ENCODE peak calls at places on chromosomes 7 and 10, in ten cellular contexts. D is PC-3, S is foreskin fibroblast, R is uterus, M is MM.1S, F is stomach, U is bronchial epithelial cell, I is B cell, Q is glutamatergic neuron, V is fibroblast of pulmonary artery. E is an unnamed sample.

GRCh38 chr7:77651544-77652162 is 44.6 kb upstream of the RSBN1L start:
- DNase-seq in Q (no peak), V (peak; percentile 60), M (peak; percentile 34), D (peak; percentile 55), U (peak; percentile 32), I (peak; percentile 45), R (peak; percentile 25), F (no peak), S (peak; percentile 73), E (peak; percentile 37)

GRCh38 chr7:92359801-92360200 is 87.5 kb upstream of the GATAD1 start:
- DNase-seq in S (no peak), Q (no peak), M (no peak), U (no peak), D (no peak), R (no peak), F (no peak), V (peak; percentile 19), I (no peak), E (peak; percentile 63)

GRCh38 chr7:97506728-97507127 is 225.2 kb upstream of the TAC1 start:
- DNase-seq in M (no peak), U (no peak), F (no peak), V (no peak), S (no peak), I (no peak), Q (no peak), D (no peak), R (no peak), E (no peak)

GRCh38 chr7:130227883-130228575 is 20.4 kb downstream of the SSMEM1 start:
- DNase-seq in U (no peak), I (no peak), R (no peak), F (no peak), S (no peak), Q (no peak), M (no peak), V (no peak), D (no peak), E (no peak)

GRCh38 chr10:70690584-70690983 is 18.3 kb downstream of the ADAMTS14 start:
- DNase-seq in V (no peak), D (no peak), M (no peak), U (no peak), I (no peak), S (no peak), Q (no peak), R (no peak), F (no peak), E (no peak)

GRCh38 chr7:84070101-84070500 is 124.5 kb downstream of the SEMA3A start:
- DNase-seq in I (no peak), Q (no peak), F (no peak), V (no peak), R (no peak), D (no peak), M (no peak), S (no peak), U (no peak), E (no peak)

GRCh38 chr7:92633211-92633906 is 43.2 kb upstream of the FAM133B start:
- DNase-seq in R (peak; percentile 25), D (peak; percentile 91), S (peak; percentile 88), F (no peak), M (peak; percentile 42), U (peak; percentile 92), I (no peak), Q (no peak), V (peak; percentile 94), E (peak; percentile 91)

GRCh38 chr10:28578454-28578853 is 45.5 kb downstream of the WAC start:
- DNase-seq in F (no peak), R (no peak), S (no peak), U (no peak), M (no peak), D (no peak), I (no peak), Q (no peak), V (no peak), E (no peak)

GRCh38 chr7:64630496-64630895 is 35.4 kb upstream of the ZNF107 start:
- DNase-seq in D (peak; percentile 17), R (no peak), V (peak; percentile 32), S (peak; percentile 8), M (no peak), U (no peak), I (no peak), F (no peak), Q (no peak), E (peak; percentile 7)
- TF ChIP-seq CTCF in D (peak; percentile 45), R (peak; percentile 22), V (peak; percentile 51), S (peak; percentile 24), M (peak; percentile 37), U (peak; percentile 18), I (peak; percentile 62), F (no peak), Q (peak; percentile 31), E (peak; percentile 71)

GRCh38 chr10:79187545-79187940 is 118.8 kb downstream of the ZMIZ1 start:
- DNase-seq in R (no peak), I (no peak), V (no peak), Q (no peak), M (no peak), D (no peak), S (no peak), F (no peak), U (no peak), E (no peak)

GRCh38 chr10:79185067-79185774 is 116.5 kb downstream of the ZMIZ1 start:
- DNase-seq in U (no peak), S (peak; percentile 57), F (no peak), R (peak; percentile 66), Q (no peak), M (no peak), D (no peak), I (no peak), V (no peak), E (no peak)

GRCh38 chr10:79188154-79188763 is 119.5 kb downstream of the ZMIZ1 start:
- DNase-seq in M (no peak), U (no peak), S (no peak), Q (no peak), I (no peak), D (no peak), V (no peak), F (no peak), R (no peak), E (no peak)

GRCh38 chr10:79185796-79186374 is 117.1 kb downstream of the ZMIZ1 start:
- DNase-seq in Q (no peak), V (no peak), U (no peak), S (no peak), F (no peak), D (no peak), M (no peak), I (no peak), R (no peak), E (no peak)

GRCh38 chr10:79186742-79187544 is 118.2 kb downstream of the ZMIZ1 start:
- DNase-seq in Q (no peak), S (no peak), D (no peak), R (no peak), I (no peak), F (no peak), V (no peak), M (no peak), U (no peak), E (no peak)
- TF ChIP-seq CTCF in Q (no peak), S (no peak), D (peak; percentile 32), R (no peak), I (no peak), F (no peak), V (no peak), M (no peak), U (no peak), E (no peak)

GRCh38 chr7:155108144-155108901 is 38.2 kb downstream of the HTR5A start:
- DNase-seq in M (no peak), R (no peak), D (no peak), U (no peak), S (no peak), Q (no peak), I (no peak), F (no peak), V (no peak), E (no peak)
- TF ChIP-seq CTCF in M (no peak), R (no peak), D (no peak), U (no peak), S (no peak), Q (no peak), I (no peak), F (no peak), V (no peak), E (no peak)

DNA sequence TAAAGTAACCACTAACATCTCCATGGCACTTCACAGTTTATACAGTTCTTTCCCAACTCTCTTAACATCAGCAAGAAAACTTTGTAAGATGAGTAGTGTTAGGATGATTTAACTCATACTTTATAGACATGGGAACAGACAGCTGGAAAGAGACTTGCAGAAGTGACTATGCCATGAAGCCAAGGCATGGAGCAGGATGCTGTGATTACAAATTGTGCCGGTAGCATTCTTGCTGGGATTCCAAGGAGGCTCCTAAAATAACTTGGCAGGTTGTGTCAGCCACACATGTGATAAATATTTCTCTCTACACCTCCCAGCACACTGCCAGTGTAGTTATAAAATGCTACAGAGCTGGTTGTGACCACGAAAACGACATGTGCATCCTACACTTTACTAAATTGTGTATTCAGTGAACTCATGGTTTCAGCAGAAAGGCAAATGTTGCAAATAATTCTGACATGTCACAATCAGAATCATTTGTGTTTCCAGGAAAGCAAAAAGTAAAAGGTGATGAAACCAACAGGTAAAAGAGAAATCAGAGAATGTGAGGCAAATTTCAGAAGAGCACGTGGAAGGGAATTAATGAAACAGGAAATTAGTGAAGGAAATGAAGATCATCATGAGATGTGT is 5.6 kb upstream of the CYP3A4 start:
- DNase-seq in I (no peak), D (no peak), M (no peak), F (no peak), U (peak; percentile 11), Q (no peak), S (peak; percentile 88), V (no peak), R (no peak), E (peak; percentile 21)
- TF ChIP-seq CTCF in I (no peak), D (no peak), M (no peak), F (no peak), U (no peak), Q (no peak), S (no peak), V (no peak), R (no peak), E (no peak)

GRCh38 chr10:15427836-15428414 is 56.8 kb upstream of the FAM171A1 start:
- DNase-seq in F (no peak), D (peak; percentile 53), U (peak; percentile 31), I (no peak), M (peak; percentile 31), V (peak; percentile 76), R (no peak), Q (no peak), S (peak; percentile 70), E (peak; percentile 20)
- TF ChIP-seq CTCF in F (no peak), D (peak; percentile 62), U (peak; percentile 41), I (no peak), M (peak; percentile 61), V (peak; percentile 68), R (peak; percentile 64), Q (peak; percentile 56), S (peak; percentile 42), E (peak; percentile 82)

DNA sequence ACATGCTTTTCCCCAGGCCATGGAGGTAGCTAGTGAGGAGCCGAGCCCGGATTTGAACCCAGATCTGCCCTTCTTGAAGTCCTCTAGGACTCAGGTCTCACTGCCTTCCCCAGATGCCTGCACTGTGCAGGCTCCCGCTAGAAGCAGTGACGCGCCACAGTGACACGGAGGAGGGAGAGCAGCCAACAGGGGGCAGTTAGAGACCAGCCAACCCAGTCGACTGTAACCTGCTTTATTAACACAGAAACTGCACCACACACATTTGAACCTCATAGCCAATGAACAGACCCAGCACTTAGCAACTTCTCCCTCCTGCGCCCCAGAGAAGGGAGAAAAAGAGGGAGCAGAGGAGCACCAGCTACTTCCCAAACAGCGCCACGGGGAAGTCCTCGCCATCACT is 27.4 kb downstream of the PILRA start:
- DNase-seq in F (no peak), D (no peak), R (no peak), I (no peak), M (no peak), U (no peak), Q (peak; percentile 67), V (peak; percentile 14), S (peak; percentile 22), E (no peak)
- TF ChIP-seq CTCF in F (no peak), D (no peak), R (no peak), I (no peak), M (peak; percentile 8), U (no peak), Q (no peak), V (no peak), S (peak; percentile 8), E (peak; percentile 34)

E was measured in HFFc6.